ENCODE peak calls at places on chromosomes 11 and 22, in four cellular contexts. One of them, this sample, is unnamed. For H3K27me3, the result is how much of the 10 kb centered on the place peaks cover.

GRCh38 chr11:111733009-111733408 is 33.2 kb downstream of the PPP2R1B start:
- DNase-seq in gastrocnemius medialis: peak
- DNase-seq in heart right ventricle: peak
- DNase-seq in MM.1S: no peak
- DNase-seq in this sample: no peak

GRCh38 chr11:73230931-73231330 is 12.8 kb downstream of the P2RY2 start:
- DNase-seq in heart right ventricle: no peak
- DNase-seq in MM.1S: no peak
- DNase-seq in gastrocnemius medialis: peak
- DNase-seq in this sample: no peak

GRCh38 chr11:130431806-130432205 is 3.4 kb upstream of the ADAMTS8 start:
- DNase-seq in gastrocnemius medialis: no peak
- DNase-seq in MM.1S: no peak
- DNase-seq in heart right ventricle: no peak
- DNase-seq in this sample: no peak

GRCh38 chr11:13772223-13773046 is 104.0 kb downstream of the FAR1 start:
- DNase-seq in MM.1S: peak
- DNase-seq in gastrocnemius medialis: no peak
- DNase-seq in heart right ventricle: peak
- DNase-seq in this sample: no peak

GRCh38 chr11:119891392-119891791 is 162.4 kb upstream of the NECTIN1 start:
- DNase-seq in MM.1S: no peak
- DNase-seq in gastrocnemius medialis: no peak
- DNase-seq in heart right ventricle: peak
- DNase-seq in this sample: no peak

GRCh38 chr11:47948137-47948536 is 32.2 kb upstream of the PTPRJ start:
- DNase-seq in MM.1S: no peak
- DNase-seq in gastrocnemius medialis: no peak
- DNase-seq in heart right ventricle: no peak
- DNase-seq in this sample: no peak

GRCh38 chr11:80719292-80719646 is 1278.4 kb upstream of the TENM4 start:
- DNase-seq in heart right ventricle: no peak
- DNase-seq in gastrocnemius medialis: no peak
- DNase-seq in MM.1S: no peak
- DNase-seq in this sample: no peak

GRCh38 chr11:36345084-36345511 is 49.0 kb downstream of the PRR5L start:
- DNase-seq in heart right ventricle: no peak
- DNase-seq in gastrocnemius medialis: no peak
- DNase-seq in MM.1S: no peak
- DNase-seq in this sample: no peak

GRCh38 chr11:24400059-24400665 is 96.7 kb upstream of the LUZP2 start:
- DNase-seq in MM.1S: no peak
- DNase-seq in heart right ventricle: no peak
- DNase-seq in gastrocnemius medialis: no peak
- DNase-seq in this sample: no peak

GRCh38 chr11:64180871-64181270 is 5.1 kb upstream of the STIP1 start:
- DNase-seq in heart right ventricle: no peak
- DNase-seq in gastrocnemius medialis: peak
- DNase-seq in MM.1S: no peak
- DNase-seq in this sample: no peak

GRCh38 chr11:32379714-32380113 is 55.6 kb downstream of the WT1 start:
- DNase-seq in heart right ventricle: no peak
- DNase-seq in gastrocnemius medialis: no peak
- DNase-seq in MM.1S: no peak
- DNase-seq in this sample: no peak

GRCh38 chr22:32080904-32081303 is 37.8 kb downstream of the SLC5A1 start:
- DNase-seq in MM.1S: peak
- DNase-seq in heart right ventricle: no peak
- DNase-seq in gastrocnemius medialis: peak
- DNase-seq in this sample: no peak

GRCh38 chr11:122754553-122755322 is 83.6 kb upstream of the CRTAM start:
- DNase-seq in gastrocnemius medialis: no peak
- DNase-seq in heart right ventricle: no peak
- DNase-seq in MM.1S: peak
- DNase-seq in this sample: no peak

GRCh38 chr11:133386262-133386661 is 146.0 kb downstream of the OPCML start:
- DNase-seq in gastrocnemius medialis: no peak
- DNase-seq in MM.1S: no peak
- DNase-seq in heart right ventricle: no peak
- DNase-seq in this sample: no peak

GRCh38 chr11:115980336-115980735 is 476.1 kb upstream of the CADM1 start:
- DNase-seq in gastrocnemius medialis: no peak
- DNase-seq in heart right ventricle: no peak
- DNase-seq in MM.1S: no peak
- DNase-seq in this sample: no peak

GRCh38 chr11:128757235-128757711 is 63.4 kb downstream of the FLI1 start:
- DNase-seq in heart right ventricle: peak
- DNase-seq in gastrocnemius medialis: no peak
- DNase-seq in MM.1S: peak
- DNase-seq in this sample: peak

GRCh38 chr11:43738600-43739409 is 58.3 kb downstream of the HSD17B12 start:
- DNase-seq in heart right ventricle: peak
- DNase-seq in MM.1S: peak
- DNase-seq in gastrocnemius medialis: peak
- DNase-seq in this sample: no peak
- H3K27ac ChIP-seq in heart right ventricle: peak
- H3K27ac ChIP-seq in MM.1S: peak
- H3K27ac ChIP-seq in gastrocnemius medialis: peak
- H3K27ac ChIP-seq in this sample: no peak

GRCh38 chr11:1458340-1459218 is 28.0 kb downstream of the MOB2 start:
- DNase-seq in heart right ventricle: peak
- DNase-seq in gastrocnemius medialis: no peak
- DNase-seq in MM.1S: no peak
- DNase-seq in this sample: peak
- TF ChIP-seq CTCF in heart right ventricle: peak
- TF ChIP-seq CTCF in gastrocnemius medialis: peak
- TF ChIP-seq CTCF in MM.1S: peak
- TF ChIP-seq CTCF in this sample: no peak

DNA sequence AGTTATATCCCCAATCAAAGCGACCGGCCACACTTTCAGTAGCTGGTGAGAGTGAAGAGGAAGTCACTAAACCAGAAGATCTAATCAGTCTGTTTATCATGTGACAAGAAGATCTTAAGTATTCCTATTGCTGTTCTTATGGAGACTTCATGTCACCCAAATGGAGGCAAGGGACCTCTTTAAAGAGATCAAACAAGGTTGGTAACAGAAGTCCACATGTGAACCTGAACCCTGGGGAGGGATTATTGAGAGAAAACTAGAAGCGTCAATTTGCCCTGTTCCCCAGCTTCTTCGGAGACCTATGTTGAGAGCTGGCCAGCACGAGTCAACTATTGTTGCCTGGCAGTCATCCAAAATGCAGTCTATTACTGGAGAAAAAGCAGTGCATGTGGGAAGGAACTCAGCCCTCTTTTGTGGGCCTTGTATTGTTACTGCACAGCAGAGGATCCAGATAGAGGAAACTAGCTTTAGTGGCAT is 76.9 kb upstream of the CTSC start:
- DNase-seq in heart right ventricle: peak
- DNase-seq in gastrocnemius medialis: no peak
- DNase-seq in MM.1S: no peak
- DNase-seq in this sample: peak
- H3K27me3 ChIP-seq in heart right ventricle: under half
- H3K27me3 ChIP-seq in gastrocnemius medialis: under half
- H3K27me3 ChIP-seq in MM.1S: under half
- H3K27me3 ChIP-seq in this sample: under half

GRCh38 chr11:14894657-14895598 is 2.9 kb upstream of the CYP2R1 start:
- DNase-seq in heart right ventricle: no peak
- DNase-seq in gastrocnemius medialis: peak
- DNase-seq in MM.1S: no peak
- DNase-seq in this sample: peak
- H3K27ac ChIP-seq in heart right ventricle: no peak
- H3K27ac ChIP-seq in gastrocnemius medialis: no peak
- H3K27ac ChIP-seq in MM.1S: no peak
- H3K27ac ChIP-seq in this sample: no peak

GRCh38 chr22:23147632-23148387 is 2.5 kb downstream of the RAB36 start:
- DNase-seq in MM.1S: no peak
- DNase-seq in gastrocnemius medialis: no peak
- DNase-seq in heart right ventricle: no peak
- DNase-seq in this sample: no peak
- TF ChIP-seq CTCF in MM.1S: no peak
- TF ChIP-seq CTCF in gastrocnemius medialis: no peak
- TF ChIP-seq CTCF in heart right ventricle: no peak
- TF ChIP-seq CTCF in this sample: no peak

DNA sequence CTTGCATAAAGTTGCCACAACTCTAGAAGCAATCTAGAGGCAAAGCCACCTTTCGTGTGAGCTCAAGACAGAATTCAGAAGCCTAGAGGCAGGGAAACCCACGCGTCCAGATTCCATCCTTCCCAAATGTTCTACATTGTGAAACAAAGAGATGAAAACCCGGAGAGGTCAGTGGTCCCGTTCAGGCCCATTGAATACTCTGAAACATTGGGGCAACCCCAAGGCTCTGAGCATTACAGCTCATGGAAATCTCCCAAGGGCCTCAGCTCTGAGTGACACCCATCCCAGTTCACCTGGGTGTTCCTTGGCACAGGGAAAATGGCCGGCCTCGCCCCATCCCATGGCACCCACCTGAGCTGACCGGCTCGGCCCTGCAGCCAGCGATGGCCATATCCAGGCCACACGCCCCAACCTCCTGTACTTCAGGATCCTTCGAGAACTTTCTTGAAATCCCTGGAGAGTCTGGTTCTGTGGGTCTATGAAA is 128.6 kb upstream of the FGF3 start:
- DNase-seq in MM.1S: no peak
- DNase-seq in gastrocnemius medialis: no peak
- DNase-seq in heart right ventricle: no peak
- DNase-seq in this sample: no peak
- H3K27me3 ChIP-seq in MM.1S: half or more
- H3K27me3 ChIP-seq in gastrocnemius medialis: under half
- H3K27me3 ChIP-seq in heart right ventricle: under half
- H3K27me3 ChIP-seq in this sample: under half